ENCODE peak calls at places on chromosomes 6 and 20, in seven cellular contexts. One of them, this sample, is unnamed.

GRCh38 chr6:34839696-34840352 is 47.9 kb downstream of the BLTP3A start:
- DNase-seq in SJSA1: no peak
- DNase-seq in GM23248: no peak
- DNase-seq in right cardiac atrium: peak
- DNase-seq in EL: peak
- DNase-seq in pancreas: no peak
- DNase-seq in SJCRH30: no peak
- DNase-seq in this sample: no peak

GRCh38 chr6:6823030-6823429 is 234.5 kb downstream of the LY86 start:
- DNase-seq in SJSA1: no peak
- DNase-seq in GM23248: no peak
- DNase-seq in right cardiac atrium: no peak
- DNase-seq in EL: no peak
- DNase-seq in pancreas: no peak
- DNase-seq in SJCRH30: no peak
- DNase-seq in this sample: no peak

GRCh38 chr6:16316741-16317251 is 78.4 kb downstream of the GMPR start:
- DNase-seq in SJSA1: peak
- DNase-seq in GM23248: peak
- DNase-seq in right cardiac atrium: no peak
- DNase-seq in EL: peak
- DNase-seq in pancreas: no peak
- DNase-seq in SJCRH30: peak
- DNase-seq in this sample: peak

GRCh38 chr20:40251284-40251932 is 437.6 kb downstream of the MAFB start:
- DNase-seq in SJSA1: peak
- DNase-seq in GM23248: peak
- DNase-seq in right cardiac atrium: no peak
- DNase-seq in EL: peak
- DNase-seq in pancreas: no peak
- DNase-seq in SJCRH30: peak
- DNase-seq in this sample: no peak

GRCh38 chr6:155244434-155244833 is 19.4 kb upstream of the CLDN20 start:
- DNase-seq in SJSA1: no peak
- DNase-seq in GM23248: no peak
- DNase-seq in right cardiac atrium: no peak
- DNase-seq in EL: no peak
- DNase-seq in pancreas: no peak
- DNase-seq in SJCRH30: no peak
- DNase-seq in this sample: no peak

GRCh38 chr20:21808863-21809664 is 103.6 kb downstream of the PAX1 start:
- DNase-seq in SJSA1: no peak
- DNase-seq in GM23248: no peak
- DNase-seq in right cardiac atrium: peak
- DNase-seq in EL: no peak
- DNase-seq in pancreas: peak
- DNase-seq in SJCRH30: peak
- DNase-seq in this sample: peak

GRCh38 chr20:2708073-2708415 is 15.5 kb downstream of the EBF4 start:
- DNase-seq in SJSA1: peak
- DNase-seq in GM23248: no peak
- DNase-seq in right cardiac atrium: no peak
- DNase-seq in EL: no peak
- DNase-seq in pancreas: no peak
- DNase-seq in SJCRH30: no peak
- DNase-seq in this sample: no peak

GRCh38 chr20:53883098-53883762 is 187.2 kb downstream of the BCAS1 start:
- DNase-seq in SJSA1: peak
- DNase-seq in GM23248: peak
- DNase-seq in right cardiac atrium: no peak
- DNase-seq in EL: peak
- DNase-seq in pancreas: no peak
- DNase-seq in SJCRH30: no peak
- DNase-seq in this sample: no peak

GRCh38 chr20:48788486-48789072 is 39.2 kb downstream of the PREX1 start:
- DNase-seq in SJSA1: no peak
- DNase-seq in GM23248: no peak
- DNase-seq in right cardiac atrium: no peak
- DNase-seq in EL: no peak
- DNase-seq in pancreas: peak
- DNase-seq in SJCRH30: no peak
- DNase-seq in this sample: no peak

GRCh38 chr6:106181664-106182418 is 95.7 kb downstream of the PRDM1 start:
- DNase-seq in SJSA1: no peak
- DNase-seq in GM23248: peak
- DNase-seq in right cardiac atrium: no peak
- DNase-seq in EL: peak
- DNase-seq in pancreas: no peak
- DNase-seq in SJCRH30: no peak
- DNase-seq in this sample: no peak

GRCh38 chr6:27129917-27130316 is 117.6 kb upstream of the PRSS16 start:
- DNase-seq in SJSA1: no peak
- DNase-seq in GM23248: no peak
- DNase-seq in right cardiac atrium: no peak
- DNase-seq in EL: no peak
- DNase-seq in pancreas: no peak
- DNase-seq in SJCRH30: no peak
- DNase-seq in this sample: no peak

GRCh38 chr6:35024601-35025054 is 116.5 kb downstream of the TCP11 start:
- DNase-seq in SJSA1: peak
- DNase-seq in GM23248: peak
- DNase-seq in right cardiac atrium: peak
- DNase-seq in EL: peak
- DNase-seq in pancreas: no peak
- DNase-seq in SJCRH30: peak
- DNase-seq in this sample: peak

This sample was measured in HAP-1.